ENCODE peak calls at places on chromosome 11, in eight cellular contexts. W is NCI-H524; K is activated T-cell treated with anti-CD3 and anti-CD28 coated beads, Interleukin-2, amount 50 U/mL, for 48 hours; E is GM04504; Q is fibroblast of villous mesenchyme; B is epithelial cell of esophagus; I is kidney glomerular epithelial cell; R is Jurkat, Clone E6-1. T is an unnamed sample.

GRCh38 chr11:69007978-69008381 is 5.1 kb downstream of the MRGPRF start:
- DNase-seq in W (no peak), I (peak; percentile 33), K (no peak), B (no peak), Q (peak; percentile 62), R (no peak), E (no peak), T (no peak)

GRCh38 chr11:90318651-90319050 is 95.8 kb upstream of the CHORDC1 start:
- DNase-seq in R (no peak), W (no peak), I (no peak), B (peak; percentile 43), K (no peak), Q (no peak), E (no peak), T (no peak)

GRCh38 chr11:10351768-10352641 is 47.1 kb downstream of the ADM start:
- DNase-seq in W (peak; percentile 41), B (peak; percentile 71), E (peak; percentile 65), I (peak; percentile 84), K (no peak), Q (peak; percentile 89), R (no peak), T (peak; percentile 89)

GRCh38 chr11:20363500-20364411 is at the start of gene HTATIP2:
- DNase-seq in W (peak; percentile 34), I (peak; percentile 11), R (no peak), E (no peak), B (peak; percentile 66), K (peak; percentile 81), Q (peak; percentile 48), T (no peak)

GRCh38 chr11:110148775-110149744 is 55.9 kb downstream of the ZC3H12C start:
- DNase-seq in I (peak; percentile 23), B (peak; percentile 61), E (peak; percentile 16), R (no peak), Q (peak; percentile 90), K (no peak), W (no peak), T (peak; percentile 93)

GRCh38 chr11:88553204-88553603 is 215.7 kb upstream of the CTSC start:
- DNase-seq in Q (no peak), R (no peak), W (no peak), B (no peak), I (no peak), K (no peak), E (peak; percentile 24), T (no peak)

GRCh38 chr11:60863550-60864521 is 3.5 kb upstream of the ZP1 start:
- DNase-seq in E (no peak), I (no peak), B (no peak), Q (no peak), R (no peak), K (no peak), W (no peak), T (no peak)

GRCh38 chr11:315516-315994 is 1.7 kb downstream of the IFITM1 start:
- DNase-seq in K (no peak), B (no peak), I (no peak), W (no peak), E (no peak), R (no peak), Q (peak; percentile 5), T (no peak)

GRCh38 chr11:105109855-105110750 is 29.5 kb downstream of the CARD18 start:
- DNase-seq in R (no peak), E (peak; percentile 22), Q (peak; percentile 63), K (no peak), B (peak; percentile 32), W (no peak), I (peak; percentile 39), T (no peak)

GRCh38 chr11:63906585-63906984 is 10.4 kb downstream of the RCOR2 start:
- DNase-seq in R (no peak), B (peak; percentile 39), E (no peak), W (no peak), Q (peak; percentile 30), I (no peak), K (peak; percentile 58), T (no peak)

GRCh38 chr11:12376259-12376971 is 956 bp upstream of the PARVA start:
- DNase-seq in Q (peak; percentile 89), R (no peak), E (peak; percentile 69), B (no peak), W (no peak), I (peak; percentile 20), K (no peak), T (no peak)

GRCh38 chr11:69155302-69156198 is at the start of gene SMIM38:
- DNase-seq in W (no peak), Q (no peak), B (no peak), I (no peak), E (no peak), K (no peak), R (no peak), T (no peak)

GRCh38 chr11:13205446-13205845 is 72.1 kb upstream of the BMAL1 start:
- DNase-seq in K (no peak), E (no peak), Q (no peak), W (no peak), B (no peak), R (peak; percentile 57), I (no peak), T (no peak)

GRCh38 chr11:87878373-87878779 is 296.9 kb downstream of the RAB38 start:
- DNase-seq in Q (peak; percentile 57), E (peak; percentile 35), W (peak; percentile 51), R (peak; percentile 31), I (peak; percentile 33), K (no peak), B (peak; percentile 66), T (no peak)

GRCh38 chr11:2138436-2139117 is 612 bp downstream of the IGF2 start:
- DNase-seq in W (peak; percentile 26), I (no peak), B (no peak), R (no peak), E (no peak), Q (peak; percentile 45), K (no peak), T (no peak)

GRCh38 chr11:14386895-14387480 is 28.0 kb upstream of the RRAS2 start:
- DNase-seq in B (no peak), I (peak; percentile 21), R (no peak), Q (peak; percentile 60), K (no peak), E (peak; percentile 82), W (peak; percentile 84), T (no peak)

GRCh38 chr11:79564288-79564925 is 123.6 kb upstream of the TENM4 start:
- DNase-seq in K (no peak), R (no peak), E (no peak), B (peak; percentile 35), W (peak; percentile 4), Q (no peak), I (no peak), T (no peak)

GRCh38 chr11:76642341-76642740 is 28.2 kb downstream of the LRRC32 start:
- DNase-seq in E (no peak), K (peak; percentile 23), I (no peak), Q (no peak), B (no peak), W (no peak), R (no peak), T (no peak)

GRCh38 chr11:68177877-68178276 is 35.2 kb downstream of the KMT5B start:
- DNase-seq in Q (no peak), R (no peak), E (no peak), I (no peak), B (no peak), K (no peak), W (no peak), T (no peak)

GRCh38 chr11:20089796-20090653 is 70.2 kb downstream of the DBX1 start:
- DNase-seq in I (no peak), W (peak; percentile 15), R (no peak), B (no peak), E (no peak), Q (peak; percentile 32), K (no peak), T (no peak)

GRCh38 chr11:64000026-64000739 is 13.9 kb downstream of the OTUB1 start:
- DNase-seq in B (peak; percentile 79), I (peak; percentile 24), W (no peak), K (peak; percentile 81), Q (peak; percentile 71), R (no peak), E (no peak), T (no peak)

GRCh38 chr11:77067776-77068460 is 1.1 kb downstream of the CAPN5 start:
- DNase-seq in K (no peak), I (no peak), Q (no peak), W (no peak), B (no peak), E (no peak), R (no peak), T (no peak)

GRCh38 chr11:64250875-64251721 is at the start of gene PLCB3:
- DNase-seq in Q (peak; percentile 53), W (peak; percentile 59), K (peak; percentile 81), E (no peak), I (no peak), R (no peak), B (peak; percentile 56), T (no peak)

GRCh38 chr11:76005746-76006145 is 190.7 kb downstream of the UVRAG start:
- DNase-seq in E (no peak), W (no peak), I (no peak), R (no peak), Q (no peak), K (no peak), B (peak; percentile 23), T (no peak)